ENCODE peak calls at places on chromosome X, in nine cellular contexts. H, C, O, S, W, E, X, P and F are unnamed samples.

GRCh38 chrX:39910651-39911050 is 187.1 kb downstream of the BCOR start:
- DNase-seq in P (no peak), X (no peak), H (no peak), O (no peak), C (no peak), E (no peak), W (no peak), S (no peak), F (no peak)

GRCh38 chrX:74421181-74422028 is at the start of gene SLC16A2:
- DNase-seq in E (peak; percentile 64), W (peak; percentile 78), H (peak; percentile 34), P (peak; percentile 63), S (peak; percentile 35), X (peak; percentile 89), O (peak; percentile 19), C (peak; percentile 48), F (peak; percentile 79)

GRCh38 chrX:69031971-69032391 is 133.3 kb downstream of the PJA1 start:
- DNase-seq in P (no peak), O (no peak), E (no peak), X (peak; percentile 42), C (no peak), S (no peak), W (no peak), H (no peak), F (no peak)

GRCh38 chrX:11540532-11541377 is 125.0 kb downstream of the ARHGAP6 start:
- DNase-seq in H (no peak), E (no peak), P (no peak), O (no peak), W (no peak), X (peak; percentile 29), C (no peak), S (no peak), F (peak; percentile 49)

GRCh38 chrX:41095962-41096955 is 11.0 kb downstream of the USP9X start:
- DNase-seq in W (no peak), E (no peak), S (no peak), P (no peak), C (no peak), X (no peak), O (no peak), H (no peak), F (no peak)

GRCh38 chrX:16188687-16189086 is 21.4 kb downstream of the MAGEB17 start:
- DNase-seq in H (peak; percentile 47), X (no peak), P (no peak), W (no peak), E (no peak), O (no peak), S (no peak), C (no peak), F (no peak)

GRCh38 chrX:24647257-24648058 is at the start of gene PCYT1B:
- DNase-seq in S (peak; percentile 69), E (peak; percentile 22), X (peak; percentile 71), H (peak; percentile 46), W (peak; percentile 53), P (peak; percentile 90), C (peak; percentile 39), O (peak; percentile 55), F (peak; percentile 69)

GRCh38 chrX:105475801-105476200 is 255.3 kb upstream of the TEX13A start:
- DNase-seq in H (no peak), S (no peak), E (no peak), O (no peak), C (no peak), P (no peak), X (no peak), W (no peak), F (no peak)

GRCh38 chrX:108199041-108199440 is 107.5 kb downstream of the ATG4A start:
- DNase-seq in X (no peak), P (no peak), W (no peak), H (no peak), S (no peak), C (no peak), O (no peak), E (no peak), F (no peak)

GRCh38 chrX:43676960-43677582 is 21.0 kb downstream of the MAOA start:
- DNase-seq in W (no peak), P (no peak), O (no peak), X (peak; percentile 74), E (peak; percentile 63), C (no peak), H (peak; percentile 57), S (no peak), F (no peak)

GRCh38 chrX:96906741-96907140 is 23.0 kb downstream of the RPA4 start:
- DNase-seq in P (no peak), C (no peak), O (no peak), X (peak; percentile 39), H (peak; percentile 76), S (no peak), W (no peak), E (no peak), F (no peak)

GRCh38 chrX:108199691-108200090 is 108.1 kb downstream of the ATG4A start:
- DNase-seq in X (peak; percentile 54), P (peak; percentile 17), S (peak; percentile 15), W (peak; percentile 4), H (peak; percentile 58), C (no peak), E (no peak), O (peak; percentile 54), F (no peak)

GRCh38 chrX:55008571-55009358 is 8.6 kb downstream of the APEX2 start:
- DNase-seq in P (no peak), S (peak; percentile 19), C (no peak), O (no peak), X (peak; percentile 17), W (peak; percentile 35), E (no peak), H (peak; percentile 55), F (peak; percentile 35)

GRCh38 chrX:35244796-35245508 is 302.4 kb downstream of the FAM47B start:
- DNase-seq in O (no peak), P (no peak), S (no peak), X (no peak), W (no peak), H (no peak), E (no peak), C (no peak), F (no peak)

GRCh38 chrX:45758319-45758718 is 557.6 kb upstream of the DIPK2B start:
- DNase-seq in W (peak; percentile 48), E (peak; percentile 54), P (no peak), C (peak; percentile 59), S (peak; percentile 56), X (peak; percentile 86), H (peak; percentile 41), O (peak; percentile 80), F (no peak)

GRCh38 chrX:143500751-143501150 is 16.5 kb downstream of the SPANXN3 start:
- DNase-seq in W (no peak), P (no peak), S (no peak), C (no peak), E (no peak), H (no peak), O (no peak), X (no peak), F (no peak)

GRCh38 chrX:110089656-110090404 is 86.9 kb downstream of the TMEM164 start:
- DNase-seq in W (peak; percentile 32), X (peak; percentile 62), O (no peak), H (no peak), S (no peak), C (no peak), P (no peak), E (no peak), F (no peak)

GRCh38 chrX:152904151-152905080 is 6.5 kb downstream of the ZNF185 start:
- DNase-seq in X (peak; percentile 57), P (peak; percentile 63), H (peak; percentile 45), C (peak; percentile 5), S (peak; percentile 48), E (no peak), O (peak; percentile 46), W (peak; percentile 22), F (peak; percentile 47)

GRCh38 chrX:119479845-119480244 is 11.6 kb downstream of the SLC25A5 start:
- DNase-seq in H (no peak), E (no peak), S (no peak), W (no peak), O (no peak), X (no peak), C (no peak), P (no peak), F (no peak)

GRCh38 chrX:58051346-58051745 is 141.1 kb upstream of the ZXDA start:
- DNase-seq in S (no peak), X (no peak), W (no peak), C (no peak), H (no peak), O (no peak), E (no peak), P (no peak), F (no peak)

GRCh38 chrX:74449937-74450330 is 28.6 kb downstream of the SLC16A2 start:
- DNase-seq in P (no peak), C (no peak), X (peak; percentile 10), W (no peak), E (peak; percentile 2), H (no peak), O (no peak), S (no peak), F (no peak)

GRCh38 chrX:136679581-136679980 is 31.6 kb downstream of the CD40LG start:
- DNase-seq in H (no peak), X (no peak), E (no peak), S (no peak), W (peak; percentile 49), O (no peak), C (no peak), P (no peak), F (no peak)

GRCh38 chrX:46836701-46837542 is at the start of gene RP2:
- DNase-seq in S (peak; percentile 88), W (peak; percentile 93), E (peak; percentile 88), H (peak; percentile 96), P (peak; percentile 94), O (peak; percentile 88), C (peak; percentile 79), X (peak; percentile 95), F (peak; percentile 94)

GRCh38 chrX:2474280-2474962 is 26.4 kb downstream of the DHRSX start:
- DNase-seq in O (no peak), H (no peak), S (no peak), P (peak; percentile 68), E (no peak), X (no peak), W (no peak), C (no peak), F (no peak)

GRCh38 chrX:7801706-7802105 is 41.3 kb upstream of the VCX start:
- DNase-seq in O (no peak), H (no peak), W (no peak), S (no peak), P (no peak), E (no peak), C (no peak), X (no peak), F (no peak)